ENCODE peak calls at places on chromosomes 2 and 18, in seven cellular contexts. B is left ventricle myocardium inferior, K is A673, Y is tibial artery, U is astrocyte, O is ovary, C is pancreas. A is an unnamed sample.

GRCh38 chr2:96399342-96400048 is 63.9 kb downstream of the NCAPH start:
- DNase-seq in Y (no peak), C (no peak), K (no peak), U (no peak), B (no peak), O (no peak), A (no peak)

GRCh38 chr2:38722271-38723115 is 28.7 kb downstream of the SRSF7 start:
- DNase-seq in K (no peak), U (no peak), Y (peak; percentile 42), C (no peak), B (no peak), O (no peak), A (no peak)

GRCh38 chr2:122028371-122029102 is 273.1 kb downstream of the TSN start:
- DNase-seq in O (no peak), Y (no peak), B (no peak), C (no peak), U (peak; percentile 92), K (peak; percentile 58), A (no peak)

GRCh38 chr2:10285578-10286198 is 17.0 kb upstream of the HPCAL1 start:
- DNase-seq in O (no peak), Y (peak; percentile 97), B (peak; percentile 78), U (no peak), C (peak; percentile 82), K (no peak), A (peak; percentile 89)

GRCh38 chr2:32485399-32485798 is 128.6 kb downstream of the BIRC6 start:
- DNase-seq in O (no peak), C (no peak), U (no peak), K (no peak), Y (no peak), B (no peak), A (no peak)

GRCh38 chr18:76592981-76593381 is 97.9 kb upstream of the ZNF516 start:
- DNase-seq in C (no peak), K (no peak), O (no peak), Y (no peak), U (no peak), B (no peak), A (no peak)

GRCh38 chr2:121237336-121237979 is 47.5 kb downstream of the TFCP2L1 start:
- DNase-seq in O (no peak), B (peak; percentile 20), K (no peak), U (no peak), Y (peak; percentile 55), C (peak; percentile 50), A (peak; percentile 27)

GRCh38 chr2:12890481-12890980 is 173.8 kb downstream of the TRIB2 start:
- DNase-seq in U (no peak), O (no peak), K (no peak), C (no peak), Y (no peak), B (no peak), A (no peak)

GRCh38 chr2:197008229-197008628 is 81.7 kb upstream of the PGAP1 start:
- DNase-seq in Y (no peak), O (no peak), C (no peak), K (no peak), U (peak; percentile 13), B (no peak), A (no peak)

DNA sequence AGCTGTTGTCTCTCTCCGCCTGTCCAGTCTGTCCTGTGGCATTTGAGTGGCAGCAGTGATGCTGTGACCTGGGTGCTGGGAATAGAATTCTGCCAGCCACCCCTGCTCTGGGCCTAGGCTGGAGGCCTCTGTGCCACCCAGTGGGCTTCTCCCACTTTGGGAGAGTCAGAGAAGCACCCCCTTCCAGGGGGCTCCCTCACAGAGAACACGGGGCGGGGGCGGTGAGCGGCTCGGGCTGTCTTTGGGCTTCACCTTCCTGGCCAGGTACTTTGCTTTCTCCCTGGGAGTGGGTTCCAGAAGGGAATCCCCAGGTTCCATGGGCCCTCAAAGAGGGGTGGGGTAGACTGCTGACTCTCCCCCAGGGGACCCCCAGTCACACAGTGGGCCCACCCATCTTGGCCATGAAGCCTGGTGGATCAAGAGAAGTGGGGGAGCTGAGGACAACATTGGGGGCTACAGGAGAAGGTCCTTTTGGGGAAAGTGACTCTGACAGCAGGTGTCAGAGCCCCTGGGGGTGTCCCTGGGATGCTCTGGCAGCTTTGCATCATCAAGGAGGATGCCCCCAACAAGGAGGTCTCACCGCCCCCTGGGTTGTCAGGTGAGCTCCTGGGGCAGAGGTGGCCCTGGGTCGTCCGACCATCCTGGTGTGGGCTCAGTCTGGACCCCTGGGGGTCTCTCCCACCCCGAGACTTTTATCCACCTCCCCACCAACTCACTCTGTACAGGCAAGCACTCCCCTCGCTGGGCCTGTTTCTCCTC is 18.8 kb upstream of the BOK start:
- DNase-seq in K (no peak), B (no peak), C (no peak), Y (no peak), O (no peak), U (no peak), A (no peak)
- H3K4me1 ChIP-seq in K (peaks cover 16% of the 10 kb centered on the region), B (peaks cover 22% of the 10 kb centered on the region), C (peaks cover 6% of the 10 kb centered on the region), Y (no peaks in the 10 kb centered on the region), O (peaks cover 6% of the 10 kb centered on the region), U (peaks cover 17% of the 10 kb centered on the region), A (peaks cover 18% of the 10 kb centered on the region)

GRCh38 chr2:112644155-112644932 is 1.4 kb upstream of the SLC20A1 start:
- DNase-seq in K (no peak), O (no peak), Y (no peak), B (no peak), U (peak; percentile 40), C (no peak), A (no peak)
- H3K4me3 ChIP-seq in K (peak overlapping the region; percentile 96), O (peak overlapping the region; percentile 72), Y (peak overlapping the region; percentile 79), B (peak overlapping the region; percentile 90), U (peak overlapping the region; percentile 95), C (peak overlapping the region; percentile 96), A (peak overlapping the region; percentile 92)

GRCh38 chr2:233087725-233088124 is 27.6 kb downstream of the INPP5D start:
- DNase-seq in O (no peak), C (no peak), U (no peak), K (no peak), B (no peak), Y (peak; percentile 28), A (no peak)

GRCh38 chr2:233083782-233084181 is 23.6 kb downstream of the INPP5D start:
- DNase-seq in B (no peak), K (no peak), Y (no peak), O (no peak), U (no peak), C (no peak), A (no peak)

GRCh38 chr2:233085037-233085838 is 25.1 kb downstream of the INPP5D start:
- DNase-seq in K (no peak), C (no peak), U (no peak), B (no peak), Y (peak; percentile 12), O (no peak), A (no peak)

GRCh38 chr2:233084488-233084887 is 24.3 kb downstream of the INPP5D start:
- DNase-seq in C (no peak), B (peak; percentile 54), K (no peak), U (no peak), Y (peak; percentile 79), O (peak; percentile 28), A (peak; percentile 72)

GRCh38 chr2:233085839-233086150 is 25.7 kb downstream of the INPP5D start:
- DNase-seq in O (no peak), B (no peak), U (no peak), K (no peak), C (no peak), Y (no peak), A (no peak)
- H3K27ac ChIP-seq in O (no peak overlapping the region), B (peak overlapping the region; percentile 90), U (no peak overlapping the region), K (no peak overlapping the region), C (no peak overlapping the region), Y (no peak overlapping the region), A (peak overlapping the region; percentile 80)

GRCh38 chr2:95022309-95023221 is 2.9 kb upstream of the MAL start:
- DNase-seq in Y (no peak), U (peak; percentile 6), C (peak; percentile 88), O (no peak), B (peak; percentile 57), K (peak; percentile 81), A (peak; percentile 76)
- H3K4me1 ChIP-seq in Y (no peaks in the 10 kb centered on the region), U (no peaks in the 10 kb centered on the region), C (peaks cover 4% of the 10 kb centered on the region), O (no peaks in the 10 kb centered on the region), B (peaks cover 26% of the 10 kb centered on the region), K (peaks cover 6% of the 10 kb centered on the region), A (peaks cover 10% of the 10 kb centered on the region)

DNA sequence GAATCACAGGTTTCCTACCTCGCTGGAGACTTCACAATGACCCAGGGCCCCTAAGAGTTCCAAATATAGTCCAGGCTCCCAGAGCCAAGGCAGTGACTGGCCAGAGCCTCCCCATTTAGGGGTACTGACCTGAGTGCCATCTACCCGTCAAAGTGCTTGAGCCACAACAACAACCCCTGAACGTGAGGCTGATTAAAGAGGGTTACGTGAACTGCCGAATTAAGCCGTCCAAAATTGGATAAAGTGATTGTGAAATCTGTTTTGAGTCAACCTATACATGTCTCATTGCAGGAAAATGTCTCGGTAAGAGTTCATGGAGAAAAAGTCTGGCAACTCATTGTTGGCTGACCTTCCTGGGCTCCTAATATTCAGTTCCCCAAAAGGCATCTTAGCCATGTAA is 116.4 kb downstream of the TTC32 start:
- DNase-seq in U (peak; percentile 54), O (no peak), Y (no peak), K (no peak), C (no peak), B (no peak), A (no peak)
- H3K4me3 ChIP-seq in U (no peak overlapping the region), O (no peak overlapping the region), Y (no peak overlapping the region), K (no peak overlapping the region), C (no peak overlapping the region), B (no peak overlapping the region), A (no peak overlapping the region)

GRCh38 chr2:120104002-120104467 is 91.2 kb downstream of the EPB41L5 start:
- DNase-seq in B (no peak), K (no peak), C (no peak), U (peak; percentile 97), Y (no peak), O (no peak), A (no peak)
- H3K27ac ChIP-seq in B (no peak overlapping the region), K (no peak overlapping the region), C (no peak overlapping the region), U (peak overlapping the region; percentile 64), Y (no peak overlapping the region), O (no peak overlapping the region), A (no peak overlapping the region)

GRCh38 chr2:177239053-177239452 is 25.5 kb downstream of the NFE2L2 start:
- DNase-seq in U (no peak), B (no peak), C (no peak), K (no peak), O (no peak), Y (no peak), A (no peak)
- H3K4me1 ChIP-seq in U (peaks cover 44% of the 10 kb centered on the region), B (peaks cover 100% of the 10 kb centered on the region), C (peaks cover 66% of the 10 kb centered on the region), K (peaks cover 50% of the 10 kb centered on the region), O (peaks cover 32% of the 10 kb centered on the region), Y (peaks cover 4% of the 10 kb centered on the region), A (peaks cover 86% of the 10 kb centered on the region)

GRCh38 chr2:20451761-20452499 is 5.1 kb downstream of the RHOB start:
- DNase-seq in K (no peak), O (peak; percentile 16), B (no peak), U (no peak), C (no peak), Y (peak; percentile 66), A (no peak)
- H3K4me3 ChIP-seq in K (no peak overlapping the region), O (no peak overlapping the region), B (peak overlapping the region; percentile 90), U (no peak overlapping the region), C (no peak overlapping the region), Y (no peak overlapping the region), A (no peak overlapping the region)

GRCh38 chr2:152407806-152408205 is 72.8 kb downstream of the FMNL2 start:
- DNase-seq in U (no peak), K (no peak), C (no peak), Y (no peak), B (no peak), O (no peak), A (no peak)
- H3K27ac ChIP-seq in U (no peak overlapping the region), K (no peak overlapping the region), C (peak overlapping the region; percentile 83), Y (peak overlapping the region; percentile 68), B (peak overlapping the region; percentile 70), O (no peak overlapping the region), A (no peak overlapping the region)

A was measured in lower lobe of right lung.